ENCODE peak calls at places on chromosomes 6 and 20, in five cellular contexts. L is HepG2, A is SK-N-SH, P is K562, E is GM12878. N is an unnamed sample.

GRCh38 chr6:104402572-104402971 is 457.1 kb downstream of the HACE1 start:
- DNase-seq in L (no peak), P (no peak), E (no peak), A (no peak), N (no peak)

GRCh38 chr20:36845288-36845969 is 30.5 kb upstream of the TLDC2 start:
- DNase-seq in L (no peak), E (no peak), A (no peak), P (no peak), N (no peak)

GRCh38 chr6:163793584-163793983 is 379.1 kb downstream of the QKI start:
- DNase-seq in L (peak; percentile 10), P (no peak), E (no peak), A (no peak), N (peak; percentile 0)

GRCh38 chr20:1945134-1945618 is 48.7 kb downstream of the PDYN start:
- DNase-seq in E (no peak), A (no peak), L (no peak), P (no peak), N (no peak)

GRCh38 chr6:32852018-32852843 is 1.3 kb downstream of the TAP1 start:
- DNase-seq in A (no peak), E (no peak), L (no peak), P (no peak), N (no peak)

GRCh38 chr20:46317685-46318177 is 9.4 kb upstream of the CDH22 start:
- DNase-seq in P (no peak), L (no peak), A (no peak), E (no peak), N (no peak)

GRCh38 chr6:33288141-33288941 is 698 bp downstream of the WDR46 start:
- DNase-seq in L (no peak), A (peak; percentile 36), P (peak; percentile 45), E (no peak), N (no peak)

GRCh38 chr20:63750807-63751470 is 11.4 kb downstream of the SLC2A4RG start:
- DNase-seq in E (no peak), A (peak; percentile 40), L (no peak), P (no peak), N (no peak)

GRCh38 chr20:33031531-33031930 is at the start of gene BPIFB6:
- DNase-seq in L (no peak), E (no peak), A (no peak), P (no peak), N (no peak)

GRCh38 chr6:43267619-43268347 is 24.5 kb downstream of the TTBK1 start:
- DNase-seq in P (peak; percentile 80), L (peak; percentile 99), E (no peak), A (no peak), N (no peak)

GRCh38 chr20:24691901-24692351 is 222.5 kb downstream of the SYNDIG1 start:
- DNase-seq in L (no peak), E (no peak), A (peak; percentile 1), P (no peak), N (no peak)

GRCh38 chr6:133899556-133899955 is 10.6 kb downstream of the TCF21 start:
- DNase-seq in P (no peak), E (no peak), L (no peak), A (no peak), N (no peak)

GRCh38 chr6:157989541-157990289 is 8.1 kb downstream of the SYNJ2 start:
- DNase-seq in L (no peak), A (peak; percentile 79), E (no peak), P (peak; percentile 53), N (no peak)

GRCh38 chr20:48465271-48465670 is 362.5 kb downstream of the PREX1 start:
- DNase-seq in E (no peak), L (no peak), P (no peak), A (no peak), N (no peak)

GRCh38 chr20:63106108-63106764 is 99.5 kb upstream of the BHLHE23 start:
- DNase-seq in A (no peak), E (no peak), L (no peak), P (no peak), N (no peak)

GRCh38 chr20:63652192-63652980 is 838 bp downstream of the STMN3 start:
- DNase-seq in A (peak; percentile 90), P (peak; percentile 59), E (no peak), L (peak; percentile 41), N (no peak)

GRCh38 chr20:58755062-58755697 is 62.6 kb downstream of the NPEPL1 start:
- DNase-seq in A (no peak), E (no peak), P (no peak), L (no peak), N (no peak)

GRCh38 chr6:17820055-17820454 is 113.3 kb upstream of the NUP153 start:
- DNase-seq in P (peak; percentile 70), A (no peak), L (peak; percentile 32), E (no peak), N (no peak)

GRCh38 chr20:35518975-35519374 is 10.5 kb downstream of the C20orf173 start:
- DNase-seq in L (no peak), E (no peak), P (no peak), A (no peak), N (no peak)

GRCh38 chr6:7249391-7249790 is 63.6 kb downstream of the SSR1 start:
- DNase-seq in P (no peak), A (no peak), L (no peak), E (no peak), N (no peak)

GRCh38 chr20:32448306-32449056 is 90.3 kb downstream of the ASXL1 start:
- DNase-seq in L (no peak), A (no peak), P (no peak), E (no peak), N (no peak)

GRCh38 chr6:28922841-28923317 is 906 bp downstream of the TRIM27 start:
- DNase-seq in A (peak; percentile 68), E (no peak), P (no peak), L (no peak), N (no peak)

GRCh38 chr6:109239192-109239917 is 142.9 kb downstream of the CD164 start:
- DNase-seq in L (no peak), A (no peak), E (no peak), P (no peak), N (no peak)

GRCh38 chr6:1611572-1612385 is 2.1 kb downstream of the FOXC1 start:
- DNase-seq in P (no peak), A (no peak), L (peak; percentile 35), E (no peak), N (no peak)

GRCh38 chr6:43436577-43437282 is 9.4 kb downstream of the ABCC10 start:
- DNase-seq in P (peak; percentile 53), E (no peak), A (no peak), L (peak; percentile 97), N (no peak)

GRCh38 chr20:35216541-35216940 is 9.9 kb upstream of the MMP24 start:
- DNase-seq in A (no peak), L (no peak), E (no peak), P (no peak), N (no peak)

GRCh38 chr6:35751594-35751993 is 14.8 kb downstream of the ARMC12 start:
- DNase-seq in L (no peak), P (no peak), E (no peak), A (no peak), N (no peak)
- TF ChIP-seq JUND in L (no peak), P (no peak), E (no peak), A (no peak), N (no peak)

GRCh38 chr20:61603715-61604114 is 351.7 kb downstream of the CDH4 start:
- DNase-seq in P (no peak), L (no peak), A (no peak), E (no peak), N (no peak)
- TF ChIP-seq ZBTB33 in P (no peak), L (no peak), A (no peak), E (no peak), N (no peak)

GRCh38 chr6:40343318-40343886 is 243.8 kb downstream of the LRFN2 start:
- DNase-seq in L (no peak), P (no peak), E (no peak), A (peak; percentile 4), N (no peak)
- TF ChIP-seq JUND in L (no peak), P (no peak), E (no peak), A (no peak), N (no peak)

GRCh38 chr6:26502169-26502568 is 2.1 kb downstream of the BTN1A1 start:
- DNase-seq in E (peak; percentile 25), P (no peak), L (peak; percentile 41), A (no peak), N (no peak)
- TF ChIP-seq ZBTB33 in E (no peak), P (no peak), L (no peak), A (no peak), N (no peak)

N was measured in HCT116.